ENCODE peak calls at places on chromosomes 2 and 18, in four cellular contexts. One of them, this sample, is unnamed.

GRCh38 chr2:229344151-229344551 is 73.1 kb upstream of the PID1 start:
- DNase-seq in A549: no peak
- DNase-seq in sigmoid colon: no peak
- DNase-seq in K562: no peak
- DNase-seq in this sample: no peak

GRCh38 chr18:77065221-77065981 is 67.2 kb downstream of the MBP start:
- DNase-seq in A549: peak; percentile 87
- DNase-seq in sigmoid colon: no peak
- DNase-seq in K562: no peak
- DNase-seq in this sample: no peak

GRCh38 chr2:112910865-112911264 is at the start of gene IL37:
- DNase-seq in A549: no peak
- DNase-seq in sigmoid colon: no peak
- DNase-seq in K562: no peak
- DNase-seq in this sample: no peak

GRCh38 chr2:2846379-2847130 is 515.5 kb upstream of the MYT1L start:
- DNase-seq in A549: no peak
- DNase-seq in sigmoid colon: peak; percentile 76
- DNase-seq in K562: no peak
- DNase-seq in this sample: no peak

GRCh38 chr2:47309952-47310800 is 92.8 kb upstream of the MSH2 start:
- DNase-seq in A549: peak; percentile 90
- DNase-seq in sigmoid colon: no peak
- DNase-seq in K562: peak; percentile 70
- DNase-seq in this sample: no peak

GRCh38 chr18:63213936-63214671 is 105.5 kb downstream of the BCL2 start:
- DNase-seq in A549: no peak
- DNase-seq in sigmoid colon: no peak
- DNase-seq in K562: no peak
- DNase-seq in this sample: no peak

GRCh38 chr2:7209776-7210555 is 292.8 kb downstream of the RNF144A start:
- DNase-seq in A549: no peak
- DNase-seq in sigmoid colon: no peak
- DNase-seq in K562: no peak
- DNase-seq in this sample: no peak

GRCh38 chr18:48930926-48931325 is 19.8 kb downstream of the SMAD7 start:
- DNase-seq in A549: no peak
- DNase-seq in sigmoid colon: no peak
- DNase-seq in K562: no peak
- DNase-seq in this sample: no peak

GRCh38 chr18:1663879-1664705 is 759.4 kb downstream of the ADCYAP1 start:
- DNase-seq in A549: peak; percentile 44
- DNase-seq in sigmoid colon: no peak
- DNase-seq in K562: peak; percentile 44
- DNase-seq in this sample: peak; percentile 78

GRCh38 chr2:181456660-181457120 is 496 bp upstream of the ITGA4 start:
- DNase-seq in A549: no peak
- DNase-seq in sigmoid colon: peak; percentile 68
- DNase-seq in K562: no peak
- DNase-seq in this sample: peak; percentile 74

GRCh38 chr18:57856128-57856527 is 53.0 kb upstream of the ATP8B1 start:
- DNase-seq in A549: no peak
- DNase-seq in sigmoid colon: no peak
- DNase-seq in K562: no peak
- DNase-seq in this sample: no peak

GRCh38 chr2:152825834-152826233 is 107.4 kb downstream of the ARL6IP6 start:
- DNase-seq in A549: no peak
- DNase-seq in sigmoid colon: no peak
- DNase-seq in K562: no peak
- DNase-seq in this sample: no peak

GRCh38 chr2:181371782-181372292 is 85.3 kb upstream of the ITGA4 start:
- DNase-seq in A549: no peak
- DNase-seq in sigmoid colon: no peak
- DNase-seq in K562: no peak
- DNase-seq in this sample: no peak

GRCh38 chr2:233026211-233026813 is 6.2 kb upstream of the NEU2 start:
- DNase-seq in A549: peak; percentile 19
- DNase-seq in sigmoid colon: no peak
- DNase-seq in K562: no peak
- DNase-seq in this sample: no peak

GRCh38 chr2:36707050-36707449 is 10.5 kb downstream of the VIT start:
- DNase-seq in A549: no peak
- DNase-seq in sigmoid colon: no peak
- DNase-seq in K562: no peak
- DNase-seq in this sample: no peak

GRCh38 chr18:5662586-5663090 is 118.8 kb upstream of the EPB41L3 start:
- DNase-seq in A549: no peak
- DNase-seq in sigmoid colon: no peak
- DNase-seq in K562: no peak
- DNase-seq in this sample: no peak

GRCh38 chr2:190607014-190607597 is 41.8 kb upstream of the NAB1 start:
- DNase-seq in A549: peak; percentile 61
- DNase-seq in sigmoid colon: no peak
- DNase-seq in K562: peak; percentile 15
- DNase-seq in this sample: no peak

GRCh38 chr2:177900091-177900490 is 172.5 kb downstream of the PDE11A start:
- DNase-seq in A549: no peak
- DNase-seq in sigmoid colon: no peak
- DNase-seq in K562: no peak
- DNase-seq in this sample: no peak

GRCh38 chr2:230871361-230872150 is 6.8 kb downstream of the ITM2C start:
- DNase-seq in A549: no peak
- DNase-seq in sigmoid colon: no peak
- DNase-seq in K562: no peak
- DNase-seq in this sample: peak; percentile 56

GRCh38 chr2:163802289-163802688 is 66.5 kb upstream of the FIGN start:
- DNase-seq in A549: no peak
- DNase-seq in sigmoid colon: no peak
- DNase-seq in K562: no peak
- DNase-seq in this sample: no peak

GRCh38 chr2:56613254-56613653 is 429.5 kb downstream of the CCDC85A start:
- DNase-seq in A549: no peak
- DNase-seq in sigmoid colon: no peak
- DNase-seq in K562: no peak
- DNase-seq in this sample: no peak

GRCh38 chr2:25324905-25325592 is 16.7 kb downstream of the DNMT3A start:
- DNase-seq in A549: no peak
- DNase-seq in sigmoid colon: peak; percentile 85
- DNase-seq in K562: no peak
- DNase-seq in this sample: no peak

GRCh38 chr2:26462511-26463251 is 15.2 kb downstream of the OTOF start:
- DNase-seq in A549: peak; percentile 74
- DNase-seq in sigmoid colon: no peak
- DNase-seq in K562: peak; percentile 74
- DNase-seq in this sample: no peak

GRCh38 chr2:6368271-6368670 is 497.4 kb downstream of the CMPK2 start:
- DNase-seq in A549: no peak
- DNase-seq in sigmoid colon: no peak
- DNase-seq in K562: no peak
- DNase-seq in this sample: no peak

GRCh38 chr2:99862566-99862965 is 279.8 kb downstream of the AFF3 start:
- DNase-seq in A549: no peak
- DNase-seq in sigmoid colon: no peak
- DNase-seq in K562: no peak
- DNase-seq in this sample: no peak

GRCh38 chr18:55289775-55290174 is 298.2 kb downstream of the TCF4 start:
- DNase-seq in A549: no peak
- DNase-seq in sigmoid colon: no peak
- DNase-seq in K562: no peak
- DNase-seq in this sample: no peak

GRCh38 chr2:43226955-43227829 is 786 bp upstream of the ZFP36L2 start:
- DNase-seq in A549: peak; percentile 92
- DNase-seq in sigmoid colon: peak; percentile 99
- DNase-seq in K562: peak; percentile 74
- DNase-seq in this sample: peak; percentile 97

GRCh38 chr18:57267368-57267767 is 85.0 kb upstream of the ST8SIA3 start:
- DNase-seq in A549: no peak
- DNase-seq in sigmoid colon: no peak
- DNase-seq in K562: no peak
- DNase-seq in this sample: no peak

GRCh38 chr2:88307817-88308216 is 137.7 kb downstream of the THNSL2 start:
- DNase-seq in A549: peak; percentile 51
- DNase-seq in sigmoid colon: no peak
- DNase-seq in K562: peak; percentile 41
- DNase-seq in this sample: no peak

DNA sequence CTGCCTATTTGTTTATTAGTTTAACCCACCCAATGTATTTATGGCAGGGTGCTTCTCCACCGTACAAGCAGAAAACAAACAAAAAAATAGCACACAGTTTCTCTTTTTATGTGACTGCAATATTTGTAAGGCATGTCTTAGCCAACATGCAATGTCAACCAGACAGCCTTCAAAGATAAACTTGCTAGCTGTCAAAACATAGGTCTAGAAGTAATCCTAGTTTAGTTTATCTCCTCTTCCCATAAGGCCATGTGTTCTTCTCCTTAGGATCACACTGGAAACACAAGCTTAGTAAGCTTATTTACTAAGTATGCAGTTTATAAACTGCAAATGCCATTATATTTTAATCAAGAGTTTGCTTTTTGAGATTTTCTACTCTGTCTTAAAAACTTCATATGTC is 75.6 kb downstream of the LDAH start:
- DNase-seq in A549: no peak
- DNase-seq in sigmoid colon: no peak
- DNase-seq in K562: peak; percentile 28
- DNase-seq in this sample: no peak
- TF ChIP-seq EP300 in A549: no peak
- TF ChIP-seq EP300 in sigmoid colon: no peak
- TF ChIP-seq EP300 in K562: peak; percentile 67
- TF ChIP-seq EP300 in this sample: no peak

GRCh38 chr2:121103969-121104368 is 181.0 kb downstream of the TFCP2L1 start:
- DNase-seq in A549: no peak
- DNase-seq in sigmoid colon: peak; percentile 28
- DNase-seq in K562: no peak
- DNase-seq in this sample: no peak
- TF ChIP-seq EP300 in A549: no peak
- TF ChIP-seq EP300 in sigmoid colon: no peak
- TF ChIP-seq EP300 in K562: no peak
- TF ChIP-seq EP300 in this sample: no peak

DNA sequence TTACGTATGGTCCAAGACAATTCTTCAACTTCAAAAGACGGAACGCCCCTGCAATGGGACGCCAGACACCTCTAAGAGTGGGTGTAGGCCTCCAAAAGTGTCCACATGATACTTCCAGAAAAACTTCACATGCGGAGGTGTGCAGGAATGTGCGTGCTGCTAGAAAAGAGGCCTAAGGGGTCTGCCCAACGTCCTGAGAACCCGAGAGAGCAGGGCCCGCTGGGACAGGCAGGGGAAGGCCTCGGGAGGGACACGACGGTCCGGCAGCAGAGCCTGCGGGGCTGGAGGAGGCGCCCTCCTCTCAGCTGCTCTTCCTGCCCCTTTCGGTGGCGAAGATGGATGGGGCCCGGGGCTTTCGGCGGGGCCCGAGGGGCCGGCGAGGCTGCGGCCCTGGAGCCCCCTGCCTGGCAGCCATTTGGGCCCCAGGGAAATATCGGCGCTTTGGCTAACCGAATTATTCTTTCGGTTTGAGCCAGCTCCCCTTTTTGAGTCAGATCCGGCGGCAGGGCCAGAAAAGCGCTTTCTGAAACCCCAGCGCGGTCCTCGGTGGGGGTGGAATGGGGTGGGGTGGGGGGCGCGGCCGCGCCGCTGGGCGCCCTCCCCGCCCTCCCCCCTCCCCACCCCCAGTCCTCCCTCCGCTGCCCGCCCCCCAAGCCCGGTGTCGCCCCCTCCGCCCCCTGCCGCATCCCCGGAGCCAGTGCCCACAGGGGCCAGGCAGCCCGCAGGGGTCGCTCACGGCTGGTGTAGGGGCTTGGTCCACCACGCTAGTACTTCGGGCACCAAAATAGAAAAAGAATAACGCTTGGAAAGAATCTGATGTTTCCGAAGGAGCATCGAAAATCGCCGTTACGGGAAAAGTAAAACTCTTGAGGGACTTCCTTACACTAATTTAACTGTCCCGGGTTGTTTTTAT is 9.2 kb upstream of the ARID5A start:
- DNase-seq in A549: no peak
- DNase-seq in sigmoid colon: peak; percentile 69
- DNase-seq in K562: no peak
- DNase-seq in this sample: no peak
- TF ChIP-seq EP300 in A549: no peak
- TF ChIP-seq EP300 in sigmoid colon: no peak
- TF ChIP-seq EP300 in K562: no peak
- TF ChIP-seq EP300 in this sample: no peak

DNA sequence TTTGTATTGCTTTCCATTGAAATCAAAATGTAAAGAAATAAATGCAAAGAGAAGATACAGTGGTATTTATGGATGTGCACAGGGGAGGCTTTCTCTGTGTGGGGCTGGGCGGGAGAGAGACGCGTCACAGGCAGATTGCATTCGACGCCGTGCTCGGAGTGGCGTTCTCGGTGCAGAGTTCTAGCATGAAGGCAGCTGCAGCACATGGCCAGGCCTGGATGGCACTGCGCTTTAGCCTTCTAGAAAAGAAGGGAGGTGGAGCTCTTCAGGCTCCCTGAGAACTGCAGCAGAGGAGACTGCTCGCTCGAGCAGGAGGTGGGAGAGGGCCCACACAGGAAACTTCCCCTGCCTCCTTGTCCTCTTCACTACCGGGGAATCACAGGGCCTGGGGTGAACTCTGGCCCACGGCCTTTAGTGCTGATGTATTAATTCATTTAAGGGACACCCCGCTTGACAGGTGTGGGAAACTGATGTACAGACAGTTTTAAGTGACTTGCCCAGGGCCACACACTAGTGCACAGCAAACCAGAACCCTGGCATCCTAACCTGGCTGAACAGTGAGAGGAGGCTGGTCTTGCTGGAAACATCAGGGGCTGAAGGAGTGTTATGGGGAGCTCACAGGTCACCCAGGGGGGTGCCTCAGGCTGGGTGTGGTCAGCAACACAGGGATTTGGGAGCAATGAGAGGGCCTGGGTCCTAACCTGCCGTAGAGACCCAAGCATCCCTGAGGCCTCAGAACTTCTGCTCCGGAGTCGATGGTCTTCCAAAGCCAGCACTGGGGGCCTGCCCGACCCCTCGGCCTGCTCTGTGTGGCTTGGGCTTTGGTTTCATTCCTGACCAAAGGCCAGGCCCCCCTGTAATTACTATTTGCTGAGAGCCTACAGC is 199.9 kb downstream of the HDAC4 start:
- DNase-seq in A549: no peak
- DNase-seq in sigmoid colon: peak; percentile 63
- DNase-seq in K562: no peak
- DNase-seq in this sample: peak; percentile 66
- TF ChIP-seq EP300 in A549: no peak
- TF ChIP-seq EP300 in sigmoid colon: no peak
- TF ChIP-seq EP300 in K562: no peak
- TF ChIP-seq EP300 in this sample: no peak

GRCh38 chr2:58906151-58906645 is 665.1 kb upstream of the FANCL start:
- DNase-seq in A549: no peak
- DNase-seq in sigmoid colon: no peak
- DNase-seq in K562: no peak
- DNase-seq in this sample: no peak
- TF ChIP-seq EP300 in A549: no peak
- TF ChIP-seq EP300 in sigmoid colon: no peak
- TF ChIP-seq EP300 in K562: no peak
- TF ChIP-seq EP300 in this sample: no peak

This sample was measured in suprapubic skin.